ENCODE peak calls at places on chromosomes 12 and 14, in six cellular contexts. One of them, this sample, is unnamed.

GRCh38 chr14:97180304-97181200 is 383.4 kb downstream of the VRK1 start:
- DNase-seq in neuronal stem cell: no peak
- DNase-seq in mesendoderm: peak; percentile 62
- DNase-seq in H9: no peak
- DNase-seq in IMR-90: no peak
- DNase-seq in trophoblast cell: peak; percentile 27
- DNase-seq in this sample: peak; percentile 7

GRCh38 chr14:77406718-77407117 is 16.6 kb downstream of the NOXRED1 start:
- DNase-seq in neuronal stem cell: no peak
- DNase-seq in mesendoderm: no peak
- DNase-seq in H9: no peak
- DNase-seq in IMR-90: peak; percentile 10
- DNase-seq in trophoblast cell: no peak
- DNase-seq in this sample: no peak

GRCh38 chr14:64444984-64445845 is 20.1 kb upstream of the AKAP5 start:
- DNase-seq in neuronal stem cell: no peak
- DNase-seq in mesendoderm: peak; percentile 48
- DNase-seq in H9: no peak
- DNase-seq in IMR-90: peak; percentile 77
- DNase-seq in trophoblast cell: peak; percentile 76
- DNase-seq in this sample: peak; percentile 88

GRCh38 chr12:93219947-93220346 is 157.8 kb upstream of the NUDT4 start:
- DNase-seq in neuronal stem cell: no peak
- DNase-seq in mesendoderm: no peak
- DNase-seq in H9: no peak
- DNase-seq in IMR-90: no peak
- DNase-seq in trophoblast cell: no peak
- DNase-seq in this sample: no peak

GRCh38 chr12:65461017-65461416 is 182.5 kb downstream of the MSRB3 start:
- DNase-seq in neuronal stem cell: no peak
- DNase-seq in mesendoderm: no peak
- DNase-seq in H9: no peak
- DNase-seq in IMR-90: no peak
- DNase-seq in trophoblast cell: no peak
- DNase-seq in this sample: no peak

GRCh38 chr12:13980548-13981295 is 680 bp downstream of the GRIN2B start:
- DNase-seq in neuronal stem cell: no peak
- DNase-seq in mesendoderm: peak; percentile 41
- DNase-seq in H9: peak; percentile 53
- DNase-seq in IMR-90: no peak
- DNase-seq in trophoblast cell: no peak
- DNase-seq in this sample: no peak

GRCh38 chr14:106395460-106396050 is 869.2 kb downstream of the TMEM121 start:
- DNase-seq in neuronal stem cell: no peak
- DNase-seq in mesendoderm: no peak
- DNase-seq in H9: no peak
- DNase-seq in IMR-90: no peak
- DNase-seq in trophoblast cell: no peak
- DNase-seq in this sample: no peak

GRCh38 chr12:49548822-49549648 is 10.2 kb downstream of the KCNH3 start:
- DNase-seq in neuronal stem cell: peak; percentile 41
- DNase-seq in mesendoderm: peak; percentile 46
- DNase-seq in H9: peak; percentile 69
- DNase-seq in IMR-90: no peak
- DNase-seq in trophoblast cell: no peak
- DNase-seq in this sample: peak; percentile 32

GRCh38 chr12:45327823-45328383 is 112.0 kb downstream of the ANO6 start:
- DNase-seq in neuronal stem cell: no peak
- DNase-seq in mesendoderm: peak; percentile 64
- DNase-seq in H9: no peak
- DNase-seq in IMR-90: peak; percentile 27
- DNase-seq in trophoblast cell: no peak
- DNase-seq in this sample: no peak

GRCh38 chr12:79689477-79690155 is 1.1 kb downstream of the PAWR start:
- DNase-seq in neuronal stem cell: peak; percentile 42
- DNase-seq in mesendoderm: peak; percentile 83
- DNase-seq in H9: peak; percentile 57
- DNase-seq in IMR-90: peak; percentile 55
- DNase-seq in trophoblast cell: peak; percentile 45
- DNase-seq in this sample: peak; percentile 77

GRCh38 chr12:69765515-69765914 is 26.9 kb downstream of the RAB3IP start:
- DNase-seq in neuronal stem cell: no peak
- DNase-seq in mesendoderm: no peak
- DNase-seq in H9: no peak
- DNase-seq in IMR-90: no peak
- DNase-seq in trophoblast cell: no peak
- DNase-seq in this sample: no peak

GRCh38 chr12:50079771-50080170 is 5.4 kb upstream of the SMARCD1 start:
- DNase-seq in neuronal stem cell: no peak
- DNase-seq in mesendoderm: no peak
- DNase-seq in H9: no peak
- DNase-seq in IMR-90: no peak
- DNase-seq in trophoblast cell: no peak
- DNase-seq in this sample: no peak

GRCh38 chr14:75041613-75042012 is 9.7 kb downstream of the MLH3 start:
- DNase-seq in neuronal stem cell: no peak
- DNase-seq in mesendoderm: no peak
- DNase-seq in H9: no peak
- DNase-seq in IMR-90: no peak
- DNase-seq in trophoblast cell: no peak
- DNase-seq in this sample: peak; percentile 35

GRCh38 chr12:107317751-107318553 is 224.6 kb upstream of the CRY1 start:
- DNase-seq in neuronal stem cell: peak; percentile 90
- DNase-seq in mesendoderm: peak; percentile 96
- DNase-seq in H9: peak; percentile 96
- DNase-seq in IMR-90: peak; percentile 88
- DNase-seq in trophoblast cell: peak; percentile 55
- DNase-seq in this sample: peak; percentile 72

GRCh38 chr12:127781336-127781735 is 485.6 kb upstream of the TMEM132C start:
- DNase-seq in neuronal stem cell: no peak
- DNase-seq in mesendoderm: no peak
- DNase-seq in H9: no peak
- DNase-seq in IMR-90: no peak
- DNase-seq in trophoblast cell: no peak
- DNase-seq in this sample: no peak

GRCh38 chr12:69254046-69254445 is 14.7 kb downstream of the CPSF6 start:
- DNase-seq in neuronal stem cell: peak; percentile 18
- DNase-seq in mesendoderm: peak; percentile 75
- DNase-seq in H9: no peak
- DNase-seq in IMR-90: peak; percentile 46
- DNase-seq in trophoblast cell: peak; percentile 16
- DNase-seq in this sample: peak; percentile 56

GRCh38 chr12:56260921-56261320 is 2.7 kb upstream of the ANKRD52 start:
- DNase-seq in neuronal stem cell: no peak
- DNase-seq in mesendoderm: no peak
- DNase-seq in H9: no peak
- DNase-seq in IMR-90: no peak
- DNase-seq in trophoblast cell: no peak
- DNase-seq in this sample: no peak

GRCh38 chr12:42097971-42098370 is 46.7 kb downstream of the GXYLT1 start:
- DNase-seq in neuronal stem cell: no peak
- DNase-seq in mesendoderm: no peak
- DNase-seq in H9: no peak
- DNase-seq in IMR-90: no peak
- DNase-seq in trophoblast cell: no peak
- DNase-seq in this sample: no peak

GRCh38 chr14:71588576-71589215 is 343.5 kb upstream of the RGS6 start:
- DNase-seq in neuronal stem cell: no peak
- DNase-seq in mesendoderm: no peak
- DNase-seq in H9: no peak
- DNase-seq in IMR-90: no peak
- DNase-seq in trophoblast cell: no peak
- DNase-seq in this sample: no peak

GRCh38 chr14:34930591-34931069 is 52.2 kb upstream of the SRP54 start:
- DNase-seq in neuronal stem cell: no peak
- DNase-seq in mesendoderm: no peak
- DNase-seq in H9: no peak
- DNase-seq in IMR-90: no peak
- DNase-seq in trophoblast cell: no peak
- DNase-seq in this sample: no peak

GRCh38 chr12:6547987-6548386 is 7.9 kb downstream of the IFFO1 start:
- DNase-seq in neuronal stem cell: no peak
- DNase-seq in mesendoderm: peak; percentile 82
- DNase-seq in H9: peak; percentile 27
- DNase-seq in IMR-90: peak; percentile 89
- DNase-seq in trophoblast cell: no peak
- DNase-seq in this sample: peak; percentile 82

GRCh38 chr14:61269321-61270083 is 11.6 kb downstream of the TMEM30B start:
- DNase-seq in neuronal stem cell: peak; percentile 72
- DNase-seq in mesendoderm: peak; percentile 75
- DNase-seq in H9: peak; percentile 56
- DNase-seq in IMR-90: peak; percentile 72
- DNase-seq in trophoblast cell: peak; percentile 81
- DNase-seq in this sample: peak; percentile 73

GRCh38 chr12:58915634-58916033 is 4.7 kb downstream of the LRIG3 start:
- DNase-seq in neuronal stem cell: no peak
- DNase-seq in mesendoderm: no peak
- DNase-seq in H9: no peak
- DNase-seq in IMR-90: peak; percentile 71
- DNase-seq in trophoblast cell: no peak
- DNase-seq in this sample: peak; percentile 71

GRCh38 chr14:54570651-54571415 is 3.9 kb downstream of the SAMD4A start:
- DNase-seq in neuronal stem cell: no peak
- DNase-seq in mesendoderm: no peak
- DNase-seq in H9: no peak
- DNase-seq in IMR-90: peak; percentile 95
- DNase-seq in trophoblast cell: no peak
- DNase-seq in this sample: peak; percentile 91

GRCh38 chr14:58275527-58276190 is 22.7 kb upstream of the ARID4A start:
- DNase-seq in neuronal stem cell: no peak
- DNase-seq in mesendoderm: no peak
- DNase-seq in H9: no peak
- DNase-seq in IMR-90: no peak
- DNase-seq in trophoblast cell: no peak
- DNase-seq in this sample: no peak

GRCh38 chr14:58272589-58273372 is 25.6 kb upstream of the ARID4A start:
- DNase-seq in neuronal stem cell: no peak
- DNase-seq in mesendoderm: peak; percentile 37
- DNase-seq in H9: no peak
- DNase-seq in IMR-90: peak; percentile 53
- DNase-seq in trophoblast cell: no peak
- DNase-seq in this sample: peak; percentile 42

GRCh38 chr14:58276208-58276607 is 22.1 kb upstream of the ARID4A start:
- DNase-seq in neuronal stem cell: no peak
- DNase-seq in mesendoderm: no peak
- DNase-seq in H9: no peak
- DNase-seq in IMR-90: no peak
- DNase-seq in trophoblast cell: no peak
- DNase-seq in this sample: no peak

DNA sequence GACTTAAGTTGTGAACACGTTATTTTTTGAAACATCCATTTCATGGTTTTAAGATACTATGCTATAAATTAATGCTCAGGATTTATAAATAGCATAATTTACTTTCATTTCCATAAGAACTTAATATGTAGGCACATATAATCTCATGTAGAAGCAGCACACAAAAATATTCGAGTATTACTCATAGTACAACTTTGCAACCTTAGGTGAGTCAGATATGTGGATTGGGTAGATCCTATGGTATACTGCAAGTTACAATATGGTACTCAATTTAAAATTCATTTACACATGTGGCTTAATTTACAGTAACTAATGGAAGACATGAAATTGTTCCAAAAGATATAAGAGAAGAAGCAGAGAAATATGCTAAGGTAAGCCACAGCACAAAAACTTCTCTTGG is 26.0 kb downstream of the PSMA3 start:
- DNase-seq in neuronal stem cell: no peak
- DNase-seq in mesendoderm: no peak
- DNase-seq in H9: no peak
- DNase-seq in IMR-90: peak; percentile 67
- DNase-seq in trophoblast cell: no peak
- DNase-seq in this sample: no peak
- H3K79me1 ChIP-seq in neuronal stem cell: no peaks in the 10 kb centered on the region
- H3K79me1 ChIP-seq in mesendoderm: no peaks in the 10 kb centered on the region
- H3K79me1 ChIP-seq in H9: no peaks in the 10 kb centered on the region
- H3K79me1 ChIP-seq in IMR-90: peaks cover 7% of the 10 kb centered on the region
- H3K79me1 ChIP-seq in trophoblast cell: no peaks in the 10 kb centered on the region
- H3K79me1 ChIP-seq in this sample: peaks cover 2% of the 10 kb centered on the region

GRCh38 chr14:105325716-105326567 is 11.4 kb downstream of the PACS2 start:
- DNase-seq in neuronal stem cell: no peak
- DNase-seq in mesendoderm: no peak
- DNase-seq in H9: no peak
- DNase-seq in IMR-90: no peak
- DNase-seq in trophoblast cell: no peak
- DNase-seq in this sample: no peak

GRCh38 chr14:105325303-105325702 is 10.8 kb downstream of the PACS2 start:
- DNase-seq in neuronal stem cell: no peak
- DNase-seq in mesendoderm: no peak
- DNase-seq in H9: no peak
- DNase-seq in IMR-90: no peak
- DNase-seq in trophoblast cell: no peak
- DNase-seq in this sample: no peak

GRCh38 chr14:105326891-105327694 is 12.5 kb downstream of the PACS2 start:
- DNase-seq in neuronal stem cell: no peak
- DNase-seq in mesendoderm: peak; percentile 44
- DNase-seq in H9: peak; percentile 58
- DNase-seq in IMR-90: no peak
- DNase-seq in trophoblast cell: no peak
- DNase-seq in this sample: no peak

GRCh38 chr14:105324871-105325270 is 10.3 kb downstream of the PACS2 start:
- DNase-seq in neuronal stem cell: no peak
- DNase-seq in mesendoderm: no peak
- DNase-seq in H9: no peak
- DNase-seq in IMR-90: no peak
- DNase-seq in trophoblast cell: no peak
- DNase-seq in this sample: no peak

GRCh38 chr14:105326568-105326867 is 12.0 kb downstream of the PACS2 start:
- DNase-seq in neuronal stem cell: no peak
- DNase-seq in mesendoderm: no peak
- DNase-seq in H9: no peak
- DNase-seq in IMR-90: no peak
- DNase-seq in trophoblast cell: no peak
- DNase-seq in this sample: no peak
- H3K79me1 ChIP-seq in neuronal stem cell: peaks cover 15% of the 10 kb centered on the region
- H3K79me1 ChIP-seq in mesendoderm: peaks cover 26% of the 10 kb centered on the region
- H3K79me1 ChIP-seq in H9: peaks cover 14% of the 10 kb centered on the region
- H3K79me1 ChIP-seq in IMR-90: peaks cover 15% of the 10 kb centered on the region
- H3K79me1 ChIP-seq in trophoblast cell: no peaks in the 10 kb centered on the region
- H3K79me1 ChIP-seq in this sample: peaks cover 61% of the 10 kb centered on the region

DNA sequence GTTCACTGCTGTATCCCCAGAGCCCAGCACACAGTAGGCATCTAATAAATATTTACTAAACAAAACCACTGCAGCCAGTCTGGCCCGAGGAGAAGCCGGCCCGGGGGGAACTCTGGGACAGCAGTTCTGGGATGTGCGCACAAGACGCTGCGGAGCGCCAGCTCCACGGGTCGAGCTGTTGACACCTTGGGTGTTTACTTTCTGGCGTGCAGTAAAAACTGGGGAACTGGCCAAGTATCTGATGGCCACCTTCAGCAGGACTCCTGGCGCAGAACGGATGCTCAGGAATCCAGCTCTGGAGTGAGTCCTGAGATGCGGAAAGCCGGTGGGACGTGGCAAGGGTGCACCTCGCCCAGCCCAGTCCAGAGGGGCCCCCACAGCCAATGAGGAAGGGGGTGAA is 65.6 kb downstream of the NCOR2 start:
- DNase-seq in neuronal stem cell: no peak
- DNase-seq in mesendoderm: no peak
- DNase-seq in H9: no peak
- DNase-seq in IMR-90: no peak
- DNase-seq in trophoblast cell: no peak
- DNase-seq in this sample: no peak
- H3K79me1 ChIP-seq in neuronal stem cell: peaks cover 29% of the 10 kb centered on the region
- H3K79me1 ChIP-seq in mesendoderm: peaks cover 46% of the 10 kb centered on the region
- H3K79me1 ChIP-seq in H9: peaks cover 19% of the 10 kb centered on the region
- H3K79me1 ChIP-seq in IMR-90: peaks cover 32% of the 10 kb centered on the region
- H3K79me1 ChIP-seq in trophoblast cell: peaks cover 16% of the 10 kb centered on the region
- H3K79me1 ChIP-seq in this sample: no peaks in the 10 kb centered on the region

GRCh38 chr14:87497301-87497700 is 495.7 kb downstream of the GALC start:
- DNase-seq in neuronal stem cell: no peak
- DNase-seq in mesendoderm: no peak
- DNase-seq in H9: no peak
- DNase-seq in IMR-90: no peak
- DNase-seq in trophoblast cell: no peak
- DNase-seq in this sample: no peak
- H3K79me1 ChIP-seq in neuronal stem cell: no peaks in the 10 kb centered on the region
- H3K79me1 ChIP-seq in mesendoderm: no peaks in the 10 kb centered on the region
- H3K79me1 ChIP-seq in H9: no peaks in the 10 kb centered on the region
- H3K79me1 ChIP-seq in IMR-90: no peaks in the 10 kb centered on the region
- H3K79me1 ChIP-seq in trophoblast cell: no peaks in the 10 kb centered on the region
- H3K79me1 ChIP-seq in this sample: no peaks in the 10 kb centered on the region